ENCODE peak calls at places on chromosomes 12 and 14, in five cellular contexts. One of them, this sample, is unnamed.

GRCh38 chr12:98894412-98895085 is 249.5 kb downstream of the APAF1 start:
- DNase-seq in tibial nerve: no peak
- DNase-seq in adipocyte: peak; percentile 39
- DNase-seq in breast epithelium: no peak
- DNase-seq in adrenal gland: no peak
- DNase-seq in this sample: peak; percentile 58

GRCh38 chr12:124027753-124028559 is 54.9 kb downstream of the ZNF664 start:
- DNase-seq in tibial nerve: no peak
- DNase-seq in adrenal gland: no peak
- DNase-seq in adipocyte: no peak
- DNase-seq in breast epithelium: no peak
- DNase-seq in this sample: no peak

GRCh38 chr12:114381177-114381576 is 24.8 kb downstream of the TBX5 start:
- DNase-seq in breast epithelium: no peak
- DNase-seq in adrenal gland: no peak
- DNase-seq in tibial nerve: no peak
- DNase-seq in adipocyte: no peak
- DNase-seq in this sample: no peak

GRCh38 chr14:43729149-43729548 is 777.9 kb downstream of the FSCB start:
- DNase-seq in breast epithelium: no peak
- DNase-seq in adipocyte: no peak
- DNase-seq in adrenal gland: no peak
- DNase-seq in tibial nerve: no peak
- DNase-seq in this sample: peak; percentile 43

GRCh38 chr12:80441921-80442320 is 2.1 kb upstream of the PTPRQ start:
- DNase-seq in breast epithelium: no peak
- DNase-seq in adrenal gland: no peak
- DNase-seq in tibial nerve: no peak
- DNase-seq in adipocyte: peak; percentile 14
- DNase-seq in this sample: no peak

GRCh38 chr14:96221841-96222240 is 17.2 kb downstream of the BDKRB2 start:
- DNase-seq in adipocyte: no peak
- DNase-seq in tibial nerve: no peak
- DNase-seq in breast epithelium: no peak
- DNase-seq in adrenal gland: no peak
- DNase-seq in this sample: no peak

GRCh38 chr14:65260786-65261185 is 151.7 kb upstream of the FUT8 start:
- DNase-seq in adrenal gland: no peak
- DNase-seq in breast epithelium: no peak
- DNase-seq in adipocyte: peak; percentile 70
- DNase-seq in tibial nerve: no peak
- DNase-seq in this sample: no peak

GRCh38 chr12:19243577-19243976 is 114.0 kb downstream of the PLEKHA5 start:
- DNase-seq in adrenal gland: no peak
- DNase-seq in breast epithelium: no peak
- DNase-seq in tibial nerve: no peak
- DNase-seq in adipocyte: no peak
- DNase-seq in this sample: no peak

DNA sequence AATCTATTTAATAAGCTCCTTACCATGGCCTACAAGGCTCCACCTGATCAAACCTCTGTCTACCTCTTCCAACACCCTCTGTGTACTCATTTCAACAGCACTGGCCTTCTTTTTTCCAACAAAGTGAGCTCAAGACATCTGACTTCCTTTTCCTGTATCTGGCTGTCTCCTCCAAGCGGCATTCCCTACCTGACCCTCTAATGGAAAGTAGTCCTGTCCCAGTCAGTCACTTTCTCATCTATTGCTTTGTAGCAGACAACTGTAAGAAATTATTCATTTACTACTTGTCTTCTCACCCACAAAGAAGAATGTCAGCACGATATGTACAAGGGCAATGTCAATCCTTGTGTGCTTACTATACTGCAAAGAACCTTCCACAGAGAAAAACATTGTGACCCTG is 149.6 kb downstream of the MED13L start:
- DNase-seq in breast epithelium: no peak
- DNase-seq in adrenal gland: no peak
- DNase-seq in adipocyte: no peak
- DNase-seq in tibial nerve: no peak
- DNase-seq in this sample: no peak
- H3K4me1 ChIP-seq in breast epithelium: peaks cover 18% of the 10 kb centered on the region
- H3K4me1 ChIP-seq in adrenal gland: peaks cover 82% of the 10 kb centered on the region
- H3K4me1 ChIP-seq in adipocyte: peaks cover 82% of the 10 kb centered on the region
- H3K4me1 ChIP-seq in tibial nerve: no peaks in the 10 kb centered on the region
- H3K4me1 ChIP-seq in this sample: peaks cover 69% of the 10 kb centered on the region

DNA sequence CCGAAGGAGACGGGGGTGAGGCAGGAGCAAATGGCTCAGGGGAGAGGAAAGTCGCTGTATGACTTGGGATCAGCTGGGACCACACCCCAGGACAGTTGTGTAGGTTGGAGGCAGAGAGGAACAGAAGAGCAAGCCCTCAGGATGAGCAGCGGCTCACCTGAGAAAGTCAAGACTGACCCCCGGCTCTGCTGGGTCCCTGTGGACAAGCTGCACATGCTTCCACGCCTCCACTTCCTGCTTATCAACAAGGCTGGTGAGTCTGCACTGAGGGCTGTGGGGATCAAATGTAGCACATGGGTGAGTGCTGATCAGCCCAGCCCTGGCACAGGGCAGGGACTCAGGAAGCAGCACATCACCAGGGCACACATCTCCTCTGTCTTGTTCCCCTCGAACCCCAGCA is 92.1 kb downstream of the CHGA start:
- DNase-seq in tibial nerve: no peak
- DNase-seq in adrenal gland: no peak
- DNase-seq in adipocyte: no peak
- DNase-seq in breast epithelium: no peak
- DNase-seq in this sample: no peak
- H3K4me1 ChIP-seq in tibial nerve: no peaks in the 10 kb centered on the region
- H3K4me1 ChIP-seq in adrenal gland: peaks cover 48% of the 10 kb centered on the region
- H3K4me1 ChIP-seq in adipocyte: peaks cover 32% of the 10 kb centered on the region
- H3K4me1 ChIP-seq in breast epithelium: peaks cover 9% of the 10 kb centered on the region
- H3K4me1 ChIP-seq in this sample: no peaks in the 10 kb centered on the region

GRCh38 chr14:73365727-73366126 is 92.6 kb downstream of the NUMB start:
- DNase-seq in breast epithelium: no peak
- DNase-seq in adrenal gland: no peak
- DNase-seq in tibial nerve: no peak
- DNase-seq in adipocyte: no peak
- DNase-seq in this sample: no peak
- H3K4me1 ChIP-seq in breast epithelium: no peaks in the 10 kb centered on the region
- H3K4me1 ChIP-seq in adrenal gland: no peaks in the 10 kb centered on the region
- H3K4me1 ChIP-seq in tibial nerve: no peaks in the 10 kb centered on the region
- H3K4me1 ChIP-seq in adipocyte: peaks cover 22% of the 10 kb centered on the region
- H3K4me1 ChIP-seq in this sample: peaks cover 4% of the 10 kb centered on the region

DNA sequence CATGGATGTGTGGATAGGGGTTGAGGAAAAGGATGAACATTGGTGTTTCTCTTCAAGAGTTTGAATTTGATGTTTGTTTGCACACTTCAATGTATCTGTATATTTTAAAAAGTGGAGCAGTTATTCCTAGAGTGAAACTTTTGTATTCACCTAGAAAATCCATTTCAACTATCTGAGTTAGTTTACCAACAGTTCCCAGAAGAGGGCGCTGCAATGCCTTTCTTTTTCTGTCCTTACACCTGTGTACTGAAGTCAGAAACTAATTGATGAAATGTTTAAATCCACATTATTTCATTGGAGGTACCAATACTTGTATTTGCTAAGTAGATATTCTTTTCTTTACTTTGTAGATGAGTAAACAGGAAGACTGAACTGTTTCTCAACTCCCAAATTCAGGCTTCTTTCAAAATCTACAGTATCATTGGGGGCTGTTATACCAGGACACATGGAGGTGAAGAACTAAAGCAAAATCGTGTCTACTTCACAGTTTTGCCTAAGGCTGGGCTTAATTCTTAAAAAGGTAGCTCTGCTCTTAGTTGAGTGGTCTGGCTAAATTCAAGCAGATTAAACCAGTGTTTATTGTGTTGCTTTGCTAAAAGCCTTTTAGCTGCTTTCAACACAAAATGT is 26.6 kb upstream of the KLRB1 start:
- DNase-seq in tibial nerve: no peak
- DNase-seq in breast epithelium: no peak
- DNase-seq in adipocyte: peak; percentile 81
- DNase-seq in adrenal gland: peak; percentile 55
- DNase-seq in this sample: peak; percentile 52
- H3K4me1 ChIP-seq in tibial nerve: no peaks in the 10 kb centered on the region
- H3K4me1 ChIP-seq in breast epithelium: no peaks in the 10 kb centered on the region
- H3K4me1 ChIP-seq in adipocyte: no peaks in the 10 kb centered on the region
- H3K4me1 ChIP-seq in adrenal gland: no peaks in the 10 kb centered on the region
- H3K4me1 ChIP-seq in this sample: no peaks in the 10 kb centered on the region

GRCh38 chr12:49089831-49090773 is 4.5 kb downstream of the DHH start:
- DNase-seq in breast epithelium: no peak
- DNase-seq in adipocyte: peak; percentile 65
- DNase-seq in adrenal gland: peak; percentile 55
- DNase-seq in tibial nerve: no peak
- DNase-seq in this sample: peak; percentile 55

GRCh38 chr12:49091836-49092085 is 2.8 kb downstream of the DHH start:
- DNase-seq in breast epithelium: no peak
- DNase-seq in adipocyte: no peak
- DNase-seq in adrenal gland: no peak
- DNase-seq in tibial nerve: no peak
- DNase-seq in this sample: no peak

GRCh38 chr12:49092816-49093406 is 1.7 kb downstream of the DHH start:
- DNase-seq in adipocyte: no peak
- DNase-seq in breast epithelium: no peak
- DNase-seq in adrenal gland: no peak
- DNase-seq in tibial nerve: no peak
- DNase-seq in this sample: no peak

GRCh38 chr12:49092086-49092815 is 2.4 kb downstream of the DHH start:
- DNase-seq in breast epithelium: no peak
- DNase-seq in adrenal gland: peak; percentile 48
- DNase-seq in tibial nerve: peak; percentile 45
- DNase-seq in adipocyte: peak; percentile 49
- DNase-seq in this sample: peak; percentile 50

GRCh38 chr12:49091056-49091835 is 3.4 kb downstream of the DHH start:
- DNase-seq in breast epithelium: no peak
- DNase-seq in tibial nerve: no peak
- DNase-seq in adipocyte: no peak
- DNase-seq in adrenal gland: no peak
- DNase-seq in this sample: no peak
- H3K4me1 ChIP-seq in breast epithelium: peaks cover 28% of the 10 kb centered on the region
- H3K4me1 ChIP-seq in tibial nerve: peaks cover 2% of the 10 kb centered on the region
- H3K4me1 ChIP-seq in adipocyte: peaks cover 20% of the 10 kb centered on the region
- H3K4me1 ChIP-seq in adrenal gland: peaks cover 46% of the 10 kb centered on the region
- H3K4me1 ChIP-seq in this sample: peaks cover 9% of the 10 kb centered on the region

GRCh38 chr14:99537399-99537798 is 56.2 kb downstream of the CCNK start:
- DNase-seq in breast epithelium: no peak
- DNase-seq in tibial nerve: no peak
- DNase-seq in adipocyte: peak; percentile 89
- DNase-seq in adrenal gland: peak; percentile 90
- DNase-seq in this sample: no peak

GRCh38 chr14:99538733-99539132 is 57.5 kb downstream of the CCNK start:
- DNase-seq in breast epithelium: no peak
- DNase-seq in tibial nerve: no peak
- DNase-seq in adrenal gland: no peak
- DNase-seq in adipocyte: no peak
- DNase-seq in this sample: no peak

GRCh38 chr14:99535908-99536778 is 54.9 kb downstream of the CCNK start:
- DNase-seq in adipocyte: no peak
- DNase-seq in tibial nerve: no peak
- DNase-seq in breast epithelium: no peak
- DNase-seq in adrenal gland: no peak
- DNase-seq in this sample: no peak

GRCh38 chr14:99539503-99539902 is 58.3 kb downstream of the CCNK start:
- DNase-seq in adipocyte: no peak
- DNase-seq in breast epithelium: no peak
- DNase-seq in tibial nerve: no peak
- DNase-seq in adrenal gland: no peak
- DNase-seq in this sample: no peak

DNA sequence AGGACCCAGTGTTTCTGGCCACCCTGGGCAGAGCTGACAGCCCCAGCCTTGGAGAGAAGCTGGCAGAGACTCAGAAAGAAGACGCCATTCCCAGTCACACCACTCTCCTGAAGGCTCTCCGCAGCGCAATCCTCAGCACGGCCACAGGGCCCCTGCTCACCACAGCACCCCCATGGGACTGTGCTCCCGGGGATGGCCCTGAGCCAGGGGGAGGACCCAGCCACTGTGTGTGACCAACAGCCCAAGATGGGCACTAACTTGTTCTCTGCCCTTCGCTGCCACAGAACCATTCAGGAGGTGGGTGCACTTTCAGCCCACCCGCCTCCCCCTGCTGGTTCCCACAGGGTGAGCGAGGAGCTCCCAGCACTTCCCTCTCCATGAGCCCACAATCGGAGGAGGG is 57.1 kb downstream of the CCNK start:
- DNase-seq in adrenal gland: peak; percentile 82
- DNase-seq in tibial nerve: no peak
- DNase-seq in breast epithelium: no peak
- DNase-seq in adipocyte: no peak
- DNase-seq in this sample: no peak
- H3K4me1 ChIP-seq in adrenal gland: peaks cover 30% of the 10 kb centered on the region
- H3K4me1 ChIP-seq in tibial nerve: no peaks in the 10 kb centered on the region
- H3K4me1 ChIP-seq in breast epithelium: no peaks in the 10 kb centered on the region
- H3K4me1 ChIP-seq in adipocyte: peaks cover 5% of the 10 kb centered on the region
- H3K4me1 ChIP-seq in this sample: peaks cover 8% of the 10 kb centered on the region

DNA sequence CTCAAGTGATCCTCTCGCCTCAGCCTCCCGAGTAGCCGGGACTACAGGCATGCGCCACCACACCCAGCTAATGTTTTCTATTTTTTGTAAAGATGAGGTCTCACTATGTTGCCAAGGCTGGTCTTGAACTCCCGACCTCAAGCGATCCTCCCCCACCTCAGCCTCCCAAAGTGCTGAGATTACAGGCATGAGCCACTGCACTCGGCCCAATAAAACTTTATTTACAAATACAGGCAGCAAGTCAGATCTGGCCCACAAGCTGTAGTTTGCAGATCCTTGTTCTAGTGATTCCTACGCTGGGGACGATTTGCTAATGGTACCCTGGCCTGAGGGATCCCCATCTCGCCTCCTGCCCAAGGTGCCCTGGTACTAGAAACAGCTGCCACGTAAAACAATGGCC is 74.6 kb downstream of the CCDC88C start:
- DNase-seq in adipocyte: no peak
- DNase-seq in adrenal gland: no peak
- DNase-seq in tibial nerve: no peak
- DNase-seq in breast epithelium: no peak
- DNase-seq in this sample: no peak
- H3K4me1 ChIP-seq in adipocyte: no peaks in the 10 kb centered on the region
- H3K4me1 ChIP-seq in adrenal gland: no peaks in the 10 kb centered on the region
- H3K4me1 ChIP-seq in tibial nerve: no peaks in the 10 kb centered on the region
- H3K4me1 ChIP-seq in breast epithelium: no peaks in the 10 kb centered on the region
- H3K4me1 ChIP-seq in this sample: peaks cover 14% of the 10 kb centered on the region

GRCh38 chr12:111448266-111448830 is 42.6 kb downstream of the SH2B3 start:
- DNase-seq in tibial nerve: no peak
- DNase-seq in breast epithelium: no peak
- DNase-seq in adrenal gland: peak; percentile 13
- DNase-seq in adipocyte: no peak
- DNase-seq in this sample: no peak
- H3K4me1 ChIP-seq in tibial nerve: no peaks in the 10 kb centered on the region
- H3K4me1 ChIP-seq in breast epithelium: no peaks in the 10 kb centered on the region
- H3K4me1 ChIP-seq in adrenal gland: peaks cover 55% of the 10 kb centered on the region
- H3K4me1 ChIP-seq in adipocyte: peaks cover 26% of the 10 kb centered on the region
- H3K4me1 ChIP-seq in this sample: peaks cover 64% of the 10 kb centered on the region

DNA sequence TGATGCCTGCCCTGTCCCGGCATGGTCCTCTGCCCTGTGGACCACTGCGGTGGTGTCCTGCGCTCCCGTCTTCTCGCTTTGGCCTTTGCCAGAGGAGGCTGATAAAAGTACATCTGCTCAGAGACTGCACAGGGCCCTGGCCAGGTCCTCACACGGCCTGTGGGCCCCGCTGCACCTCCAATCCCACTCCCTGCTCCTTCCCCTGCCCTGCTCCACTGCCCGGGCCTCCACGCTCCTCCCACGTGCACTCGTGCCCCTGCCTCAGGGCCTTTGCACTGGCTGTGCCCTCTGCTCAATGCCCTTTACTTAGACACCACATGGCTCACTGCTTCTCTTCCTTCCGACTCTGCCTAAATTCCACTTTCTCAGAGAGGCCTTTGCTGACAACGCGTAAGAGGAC is 49.3 kb upstream of the BEGAIN start:
- DNase-seq in adipocyte: no peak
- DNase-seq in tibial nerve: no peak
- DNase-seq in adrenal gland: no peak
- DNase-seq in breast epithelium: no peak
- DNase-seq in this sample: no peak
- H3K4me1 ChIP-seq in adipocyte: no peaks in the 10 kb centered on the region
- H3K4me1 ChIP-seq in tibial nerve: no peaks in the 10 kb centered on the region
- H3K4me1 ChIP-seq in adrenal gland: no peaks in the 10 kb centered on the region
- H3K4me1 ChIP-seq in breast epithelium: no peaks in the 10 kb centered on the region
- H3K4me1 ChIP-seq in this sample: no peaks in the 10 kb centered on the region

This sample was measured in A673.